ENCODE peak calls at places on chromosomes 3 and 15, in six cellular contexts. F is thoracic aorta; W is effector memory CD4-positive, alpha-beta T cell; T is heart left ventricle; U is neural progenitor cell; X is pancreas. Q is an unnamed sample.

GRCh38 chr3:51269466-51269865 is 115.6 kb upstream of the MANF start:
- DNase-seq in T (no peak), F (no peak), U (peak), W (no peak), X (no peak), Q (no peak)

GRCh38 chr3:42654331-42655201 is 1.1 kb downstream of the ZBTB47 start:
- DNase-seq in X (peak), F (no peak), U (peak), T (peak), W (no peak), Q (peak)

GRCh38 chr15:75107905-75108838 is 84.8 kb downstream of the PPCDC start:
- DNase-seq in X (no peak), W (peak), F (no peak), T (no peak), U (no peak), Q (no peak)

GRCh38 chr3:14847613-14848541 is 29.1 kb downstream of the FGD5 start:
- DNase-seq in F (no peak), U (peak), T (peak), X (no peak), W (no peak), Q (no peak)

GRCh38 chr3:122739172-122739571 is 54.5 kb downstream of the HSPBAP1 start:
- DNase-seq in W (no peak), F (no peak), X (no peak), U (no peak), T (no peak), Q (no peak)

GRCh38 chr3:103991461-103992115 is 1375.1 kb upstream of the ALCAM start:
- DNase-seq in F (no peak), T (no peak), W (no peak), U (peak), X (no peak), Q (no peak)

GRCh38 chr3:41198950-41199865 is at the start of gene CTNNB1:
- DNase-seq in T (peak), U (peak), F (peak), W (peak), X (peak), Q (peak)

GRCh38 chr3:150913174-150913922 is 8.1 kb upstream of the MINDY4B start:
- DNase-seq in X (no peak), F (no peak), U (no peak), T (no peak), W (no peak), Q (no peak)

DNA sequence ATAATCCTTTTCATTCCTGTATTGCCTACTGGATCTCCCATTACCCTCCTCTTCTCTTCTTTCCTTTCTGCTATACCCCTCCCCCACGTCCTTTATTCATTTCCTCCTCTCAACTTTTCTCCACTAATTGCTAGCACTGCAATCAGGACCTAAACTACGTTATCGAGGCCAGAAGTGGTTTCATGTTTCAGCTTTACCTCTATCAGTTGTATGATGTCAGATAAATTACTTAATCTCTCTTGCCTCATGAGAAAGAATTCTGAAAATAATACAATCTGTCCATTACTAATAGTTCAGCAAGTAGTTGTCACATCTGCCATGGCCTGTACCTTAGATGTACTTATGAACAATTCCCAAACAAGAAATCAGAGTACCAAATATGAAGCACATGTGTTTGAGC is 10.6 kb downstream of the POPDC2 start:
- DNase-seq in W (no peak), X (no peak), T (no peak), U (no peak), F (no peak), Q (no peak)
- H3K27ac ChIP-seq in W (no peak), X (no peak), T (peak), U (no peak), F (no peak), Q (no peak)

GRCh38 chr3:101936419-101937331 is 87.4 kb downstream of the NFKBIZ start:
- DNase-seq in T (no peak), X (no peak), U (no peak), W (peak), F (no peak), Q (no peak)

GRCh38 chr3:101938262-101938847 is 89.0 kb downstream of the NFKBIZ start:
- DNase-seq in F (no peak), T (no peak), W (no peak), X (no peak), U (no peak), Q (no peak)

GRCh38 chr3:101940521-101940992 is 91.2 kb downstream of the NFKBIZ start:
- DNase-seq in U (peak), F (no peak), T (peak), X (peak), W (no peak), Q (no peak)

GRCh38 chr3:101941253-101942039 is 92.1 kb downstream of the NFKBIZ start:
- DNase-seq in W (no peak), T (no peak), X (no peak), U (no peak), F (no peak), Q (no peak)

GRCh38 chr3:101939391-101939790 is 90.1 kb downstream of the NFKBIZ start:
- DNase-seq in U (no peak), F (no peak), T (no peak), W (no peak), X (no peak), Q (no peak)
- H3K27ac ChIP-seq in U (no peak), F (no peak), T (no peak), W (no peak), X (no peak), Q (no peak)

GRCh38 chr15:43927203-43927602 is 100.4 kb downstream of the WDR76 start:
- DNase-seq in T (no peak), W (no peak), X (no peak), U (no peak), F (no peak), Q (no peak)
- H3K27ac ChIP-seq in T (no peak), W (no peak), X (no peak), U (no peak), F (no peak), Q (no peak)

DNA sequence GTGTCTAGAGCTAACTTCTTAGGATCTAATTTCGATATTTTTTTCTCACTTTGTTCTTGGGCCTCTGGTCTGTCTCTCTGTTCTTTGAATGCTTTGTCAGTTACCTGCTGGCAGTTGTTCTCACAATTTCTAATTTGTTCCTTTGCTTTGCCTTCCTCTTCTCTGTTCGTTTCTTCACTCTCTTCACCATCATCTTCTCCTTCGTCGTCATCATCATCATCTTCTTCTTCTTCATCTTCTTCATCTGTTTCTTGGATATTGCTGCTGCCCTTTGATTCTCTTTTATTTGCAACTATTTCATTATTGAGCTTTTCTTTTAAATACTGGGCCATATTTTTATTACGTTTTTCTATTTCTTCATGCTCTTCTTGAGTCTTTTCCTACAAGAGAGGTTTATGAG is 2.7 kb downstream of the LMOD3 start:
- DNase-seq in U (no peak), T (no peak), X (no peak), F (no peak), W (no peak), Q (no peak)
- H3K27ac ChIP-seq in U (no peak), T (no peak), X (no peak), F (no peak), W (no peak), Q (no peak)

DNA sequence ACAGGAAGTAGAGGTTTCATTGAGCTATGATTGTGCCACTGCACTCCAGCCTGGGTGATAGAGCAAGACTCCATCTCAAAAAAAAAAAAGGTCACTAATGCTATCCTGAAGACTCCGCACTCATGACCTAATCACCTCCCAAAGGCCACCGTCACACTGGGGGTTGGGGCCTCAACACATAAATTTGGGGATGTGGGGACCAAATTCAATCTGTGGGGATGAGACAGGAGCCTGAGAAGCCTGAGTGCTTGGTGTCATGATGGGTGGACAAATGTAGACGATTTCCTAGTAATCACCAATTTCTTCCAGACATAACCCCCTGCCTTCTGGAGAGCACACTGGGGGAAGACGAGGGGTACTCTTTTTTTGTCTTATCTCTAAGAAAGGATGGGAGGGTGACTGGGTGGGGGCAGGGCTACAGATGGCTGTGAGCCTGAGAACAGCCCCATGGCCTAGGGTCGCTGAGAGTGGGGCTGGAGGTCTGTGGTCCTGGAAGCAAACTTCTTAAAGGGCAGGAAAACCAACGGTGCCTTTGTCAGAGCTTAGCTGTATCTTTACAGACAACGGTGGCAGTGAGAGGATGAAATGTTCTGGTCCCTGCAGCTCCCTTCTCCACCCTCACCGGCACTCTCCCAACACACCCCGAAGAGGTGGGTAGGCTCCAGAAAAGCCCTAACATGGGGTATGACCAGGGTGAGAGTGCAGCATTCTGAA is 16.6 kb upstream of the KLF13 start:
- DNase-seq in X (no peak), U (no peak), W (no peak), F (no peak), T (no peak), Q (no peak)
- H3K27ac ChIP-seq in X (no peak), U (no peak), W (no peak), F (no peak), T (no peak), Q (no peak)

Q was measured in caudate nucleus.